ENCODE peak calls at places on chromosomes 11 and 22, in four cellular contexts. One of them, this sample, is unnamed.

GRCh38 chr22:46561435-46561905 is 24.1 kb upstream of the CELSR1 start:
- DNase-seq in HepG2: peak; percentile 76
- DNase-seq in GM12878: peak; percentile 42
- DNase-seq in K562: peak; percentile 39
- DNase-seq in this sample: peak; percentile 77

GRCh38 chr22:46054091-46054877 is 77.3 kb upstream of the WNT7B start:
- DNase-seq in HepG2: no peak
- DNase-seq in GM12878: no peak
- DNase-seq in K562: no peak
- DNase-seq in this sample: no peak

GRCh38 chr11:117807482-117808272 is 10.7 kb upstream of the DSCAML1 start:
- DNase-seq in HepG2: no peak
- DNase-seq in GM12878: no peak
- DNase-seq in K562: peak; percentile 82
- DNase-seq in this sample: peak; percentile 48

GRCh38 chr11:64410396-64410718 is 51.4 kb downstream of the RPS6KA4 start:
- DNase-seq in HepG2: no peak
- DNase-seq in GM12878: no peak
- DNase-seq in K562: no peak
- DNase-seq in this sample: no peak

GRCh38 chr11:78398715-78399114 is 18.9 kb downstream of the GAB2 start:
- DNase-seq in HepG2: no peak
- DNase-seq in GM12878: no peak
- DNase-seq in K562: no peak
- DNase-seq in this sample: no peak

GRCh38 chr22:20080776-20081654 is 974 bp downstream of the DGCR8 start:
- DNase-seq in HepG2: peak; percentile 43
- DNase-seq in GM12878: no peak
- DNase-seq in K562: peak; percentile 74
- DNase-seq in this sample: peak; percentile 30

GRCh38 chr22:50485221-50486131 is 1.2 kb upstream of the MIOX start:
- DNase-seq in HepG2: peak; percentile 35
- DNase-seq in GM12878: no peak
- DNase-seq in K562: no peak
- DNase-seq in this sample: no peak

GRCh38 chr11:17721242-17721999 is 2.0 kb downstream of the MYOD1 start:
- DNase-seq in HepG2: no peak
- DNase-seq in GM12878: no peak
- DNase-seq in K562: no peak
- DNase-seq in this sample: no peak

GRCh38 chr22:21762712-21763581 is 27.4 kb upstream of the YPEL1 start:
- DNase-seq in HepG2: no peak
- DNase-seq in GM12878: no peak
- DNase-seq in K562: no peak
- DNase-seq in this sample: no peak

GRCh38 chr11:106988151-106988806 is 30.0 kb downstream of the GUCY1A2 start:
- DNase-seq in HepG2: no peak
- DNase-seq in GM12878: no peak
- DNase-seq in K562: no peak
- DNase-seq in this sample: no peak

GRCh38 chr11:12800032-12800671 is 125.9 kb downstream of the TEAD1 start:
- DNase-seq in HepG2: peak; percentile 86
- DNase-seq in GM12878: no peak
- DNase-seq in K562: peak; percentile 56
- DNase-seq in this sample: peak; percentile 58

GRCh38 chr11:94658386-94658785 is 91.2 kb downstream of the PIWIL4 start:
- DNase-seq in HepG2: no peak
- DNase-seq in GM12878: no peak
- DNase-seq in K562: no peak
- DNase-seq in this sample: no peak

GRCh38 chr22:35839811-35840739 is 122.4 kb downstream of the APOL5 start:
- DNase-seq in HepG2: no peak
- DNase-seq in GM12878: no peak
- DNase-seq in K562: peak; percentile 83
- DNase-seq in this sample: peak; percentile 97

GRCh38 chr11:86678296-86678695 is 5.9 kb upstream of the ME3 start:
- DNase-seq in HepG2: no peak
- DNase-seq in GM12878: no peak
- DNase-seq in K562: no peak
- DNase-seq in this sample: no peak

GRCh38 chr11:17353228-17354021 is 1.8 kb downstream of the NCR3LG1 start:
- DNase-seq in HepG2: peak; percentile 90
- DNase-seq in GM12878: peak; percentile 8
- DNase-seq in K562: peak; percentile 60
- DNase-seq in this sample: peak; percentile 60

GRCh38 chr11:67648140-67648795 is 2.3 kb downstream of the ACY3 start:
- DNase-seq in HepG2: peak; percentile 56
- DNase-seq in GM12878: no peak
- DNase-seq in K562: peak; percentile 44
- DNase-seq in this sample: peak; percentile 59

DNA sequence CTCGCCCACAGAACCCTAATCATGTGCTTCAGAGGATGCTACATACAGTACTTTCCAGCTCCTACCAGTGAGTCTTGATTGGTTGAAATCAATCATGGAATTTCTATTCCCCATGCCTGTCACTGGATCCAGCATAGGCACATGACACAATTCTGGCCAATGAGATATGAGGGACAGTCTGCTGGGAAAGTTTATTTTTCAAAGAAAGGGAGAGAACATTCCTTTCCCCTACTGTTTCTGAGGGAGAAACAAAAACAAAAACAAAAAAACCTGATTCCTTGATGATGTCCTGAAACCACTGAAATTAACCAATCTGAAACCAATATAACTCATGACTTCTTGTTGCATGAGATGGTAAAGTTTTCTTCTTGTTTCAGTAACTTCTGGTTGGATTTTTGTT is 3.3 kb upstream of the RCN1 start:
- DNase-seq in HepG2: no peak
- DNase-seq in GM12878: no peak
- DNase-seq in K562: peak; percentile 18
- DNase-seq in this sample: no peak
- TF ChIP-seq JUNB in HepG2: no peak
- TF ChIP-seq JUNB in GM12878: no peak
- TF ChIP-seq JUNB in K562: no peak
- TF ChIP-seq JUNB in this sample: no peak

GRCh38 chr11:62104816-62105610 is 18.8 kb upstream of the INCENP start:
- DNase-seq in HepG2: no peak
- DNase-seq in GM12878: no peak
- DNase-seq in K562: peak; percentile 42
- DNase-seq in this sample: no peak
- TF ChIP-seq EP300 in HepG2: no peak
- TF ChIP-seq EP300 in GM12878: no peak
- TF ChIP-seq EP300 in K562: peak; percentile 63
- TF ChIP-seq EP300 in this sample: no peak

GRCh38 chr11:850777-851762 is 8.4 kb downstream of the TSPAN4 start:
- DNase-seq in HepG2: no peak
- DNase-seq in GM12878: no peak
- DNase-seq in K562: no peak
- DNase-seq in this sample: no peak

GRCh38 chr11:847876-848275 is 5.2 kb downstream of the TSPAN4 start:
- DNase-seq in HepG2: no peak
- DNase-seq in GM12878: no peak
- DNase-seq in K562: no peak
- DNase-seq in this sample: no peak

GRCh38 chr11:848380-848931 is 5.8 kb downstream of the TSPAN4 start:
- DNase-seq in HepG2: no peak
- DNase-seq in GM12878: no peak
- DNase-seq in K562: peak; percentile 59
- DNase-seq in this sample: no peak

GRCh38 chr11:849951-850776 is 7.5 kb downstream of the TSPAN4 start:
- DNase-seq in HepG2: no peak
- DNase-seq in GM12878: no peak
- DNase-seq in K562: no peak
- DNase-seq in this sample: no peak

DNA sequence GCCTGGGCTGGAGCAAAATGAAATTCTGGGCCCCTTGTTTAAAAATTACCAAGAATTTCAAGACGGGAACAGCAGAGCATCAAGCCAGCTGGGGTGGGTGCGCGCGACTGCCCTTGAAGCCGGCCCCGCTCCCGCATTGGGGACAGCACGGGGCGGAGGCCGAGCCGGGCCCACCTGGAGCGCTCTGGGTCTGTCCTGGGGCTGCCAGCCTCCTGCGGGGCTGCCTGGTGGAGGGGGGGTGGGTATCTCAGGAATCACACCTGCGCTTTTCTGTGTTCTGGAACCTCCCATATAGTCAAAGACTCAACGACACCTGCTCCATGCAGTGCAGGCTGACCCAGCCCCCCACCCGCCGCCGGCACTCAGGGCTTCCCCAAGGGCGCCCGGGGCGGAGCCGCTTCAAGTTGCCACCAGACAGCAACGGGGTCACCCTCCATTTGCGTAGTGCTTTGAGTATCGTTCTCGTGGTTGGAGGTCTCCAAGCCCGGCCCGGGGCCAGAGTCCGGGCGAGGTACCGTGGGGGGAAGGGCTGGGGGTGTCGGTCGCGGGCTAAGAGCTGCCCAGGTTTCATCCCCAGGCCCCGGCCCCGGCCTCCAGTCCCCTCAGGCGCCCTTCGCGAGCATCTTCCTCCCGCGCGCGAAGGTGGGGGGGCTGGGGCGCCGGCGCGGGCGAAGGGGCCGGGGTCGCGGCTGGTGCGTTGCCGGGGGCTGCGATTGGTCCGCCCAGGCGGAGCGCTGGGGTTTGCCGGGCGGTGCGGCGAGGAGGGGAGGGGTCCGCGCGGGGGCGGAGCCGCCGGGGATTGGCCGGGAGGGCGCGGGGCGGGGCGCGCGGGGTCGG is 6.6 kb downstream of the TSPAN4 start:
- DNase-seq in HepG2: no peak
- DNase-seq in GM12878: no peak
- DNase-seq in K562: no peak
- DNase-seq in this sample: no peak
- TF ChIP-seq JUNB in HepG2: no peak
- TF ChIP-seq JUNB in GM12878: no peak
- TF ChIP-seq JUNB in K562: no peak
- TF ChIP-seq JUNB in this sample: no peak

DNA sequence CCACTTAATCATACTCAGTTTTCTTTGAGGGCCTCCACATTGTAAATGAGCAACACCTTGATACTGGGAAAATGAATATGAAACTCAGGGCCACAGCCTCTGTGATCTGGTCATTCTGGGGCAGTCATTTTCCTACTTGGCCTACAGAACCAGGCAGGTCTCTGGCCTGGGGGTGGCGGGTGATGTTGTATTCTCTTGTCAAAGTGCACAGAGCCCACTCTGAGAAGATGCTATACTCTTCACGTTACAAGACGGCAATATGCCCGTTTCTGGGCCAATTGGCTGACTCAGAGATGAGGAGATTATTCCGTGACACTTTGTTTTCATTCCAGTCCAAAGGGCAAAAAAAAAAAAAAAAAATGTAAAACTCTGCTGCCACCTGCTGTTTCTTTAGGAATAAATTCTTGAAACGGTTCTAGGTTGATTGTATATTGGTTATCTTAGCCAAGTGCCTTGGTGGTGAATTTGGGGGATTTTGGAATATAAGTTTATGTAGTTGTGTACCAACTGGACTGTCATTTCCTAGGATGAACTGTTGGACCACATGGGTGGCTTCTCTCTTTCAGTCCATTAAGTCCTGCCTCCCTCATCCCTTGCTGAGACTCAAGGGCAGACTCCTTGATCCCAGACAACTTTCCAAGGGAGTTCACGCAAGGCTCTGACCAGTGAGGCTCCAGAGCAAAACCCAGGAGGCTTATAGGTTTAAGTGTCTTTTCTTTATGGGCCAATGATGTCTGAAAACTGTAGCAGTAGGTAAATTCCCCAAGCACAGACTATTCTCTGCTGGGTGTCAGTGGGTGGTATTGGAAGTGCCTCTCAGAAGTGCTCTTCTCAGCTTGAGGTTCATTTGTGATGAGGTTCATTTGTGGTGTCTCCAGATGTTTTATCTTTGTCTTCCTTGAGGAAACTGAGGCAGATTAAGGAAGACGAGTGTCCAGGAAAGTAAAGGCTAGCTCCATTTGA is 18.2 kb downstream of the ADM start:
- DNase-seq in HepG2: peak; percentile 84
- DNase-seq in GM12878: no peak
- DNase-seq in K562: peak; percentile 38
- DNase-seq in this sample: peak; percentile 65
- TF ChIP-seq EP300 in HepG2: no peak
- TF ChIP-seq EP300 in GM12878: no peak
- TF ChIP-seq EP300 in K562: no peak
- TF ChIP-seq EP300 in this sample: no peak

GRCh38 chr11:72954860-72955259 is 140.6 kb downstream of the ATG16L2 start:
- DNase-seq in HepG2: no peak
- DNase-seq in GM12878: peak; percentile 41
- DNase-seq in K562: no peak
- DNase-seq in this sample: no peak
- TF ChIP-seq JUNB in HepG2: no peak
- TF ChIP-seq JUNB in GM12878: no peak
- TF ChIP-seq JUNB in K562: no peak
- TF ChIP-seq JUNB in this sample: no peak

DNA sequence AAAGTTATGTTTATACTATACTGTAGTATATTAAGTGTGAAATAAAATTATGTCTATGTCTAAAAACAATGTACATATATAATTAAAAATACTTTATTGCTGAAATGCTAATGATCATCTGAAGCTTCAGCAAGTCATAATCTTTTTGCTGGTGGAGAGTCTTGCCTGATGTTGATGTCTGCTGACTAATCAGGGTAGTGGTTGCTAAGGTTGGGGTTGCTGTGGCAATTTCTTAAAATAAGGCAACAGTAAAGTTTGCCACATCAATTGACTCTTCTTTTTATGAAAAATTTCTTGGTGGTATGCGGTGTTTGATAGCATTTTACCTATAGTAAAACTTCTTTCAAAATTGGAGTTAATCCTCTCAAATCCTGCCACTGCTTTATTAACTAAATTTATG is 21.4 kb downstream of the INSC start:
- DNase-seq in HepG2: no peak
- DNase-seq in GM12878: no peak
- DNase-seq in K562: no peak
- DNase-seq in this sample: no peak
- TF ChIP-seq EP300 in HepG2: no peak
- TF ChIP-seq EP300 in GM12878: no peak
- TF ChIP-seq EP300 in K562: no peak
- TF ChIP-seq EP300 in this sample: no peak

GRCh38 chr11:125123947-125124633 is 12.7 kb upstream of the TMEM218 start:
- DNase-seq in HepG2: peak; percentile 73
- DNase-seq in GM12878: no peak
- DNase-seq in K562: peak; percentile 50
- DNase-seq in this sample: peak; percentile 71
- TF ChIP-seq JUNB in HepG2: no peak
- TF ChIP-seq JUNB in GM12878: no peak
- TF ChIP-seq JUNB in K562: no peak
- TF ChIP-seq JUNB in this sample: no peak

GRCh38 chr11:44792171-44792570 is 65.4 kb downstream of the TSPAN18 start:
- DNase-seq in HepG2: no peak
- DNase-seq in GM12878: no peak
- DNase-seq in K562: no peak
- DNase-seq in this sample: no peak

GRCh38 chr11:44790211-44790610 is 63.4 kb downstream of the TSPAN18 start:
- DNase-seq in HepG2: no peak
- DNase-seq in GM12878: no peak
- DNase-seq in K562: no peak
- DNase-seq in this sample: no peak

GRCh38 chr11:44795803-44796535 is 69.2 kb downstream of the TSPAN18 start:
- DNase-seq in HepG2: no peak
- DNase-seq in GM12878: no peak
- DNase-seq in K562: no peak
- DNase-seq in this sample: no peak

GRCh38 chr11:44791546-44791945 is 64.8 kb downstream of the TSPAN18 start:
- DNase-seq in HepG2: no peak
- DNase-seq in GM12878: no peak
- DNase-seq in K562: no peak
- DNase-seq in this sample: no peak

GRCh38 chr11:44793350-44794090 is 66.8 kb downstream of the TSPAN18 start:
- DNase-seq in HepG2: no peak
- DNase-seq in GM12878: no peak
- DNase-seq in K562: peak; percentile 27
- DNase-seq in this sample: peak; percentile 18
- TF ChIP-seq EP300 in HepG2: no peak
- TF ChIP-seq EP300 in GM12878: no peak
- TF ChIP-seq EP300 in K562: no peak
- TF ChIP-seq EP300 in this sample: no peak

This sample was measured in A549.